ENCODE peak calls at places on chromosomes 4 and X, in eight cellular contexts. One of them, this sample, is unnamed.

GRCh38 chr4:139329665-139330200 is 27.5 kb upstream of the NDUFC1 start:
- DNase-seq in AG09319: no peak
- DNase-seq in kidney: no peak
- DNase-seq in GM12864: no peak
- DNase-seq in mucosa of descending colon: no peak
- DNase-seq in BE2C: no peak
- DNase-seq in AG04450: no peak
- DNase-seq in CD4-positive, alpha-beta T cell: no peak
- DNase-seq in this sample: no peak

GRCh38 chrX:68934421-68934820 is 105.6 kb downstream of the EFNB1 start:
- DNase-seq in AG09319: no peak
- DNase-seq in kidney: no peak
- DNase-seq in GM12864: no peak
- DNase-seq in mucosa of descending colon: no peak
- DNase-seq in BE2C: no peak
- DNase-seq in AG04450: no peak
- DNase-seq in CD4-positive, alpha-beta T cell: no peak
- DNase-seq in this sample: no peak

GRCh38 chr4:183362916-183363542 is 40.8 kb upstream of the CLDN24 start:
- DNase-seq in AG09319: no peak
- DNase-seq in kidney: no peak
- DNase-seq in GM12864: no peak
- DNase-seq in mucosa of descending colon: no peak
- DNase-seq in BE2C: peak
- DNase-seq in AG04450: no peak
- DNase-seq in CD4-positive, alpha-beta T cell: no peak
- DNase-seq in this sample: no peak

GRCh38 chr4:6250235-6250983 is 19.2 kb upstream of the WFS1 start:
- DNase-seq in AG09319: no peak
- DNase-seq in kidney: no peak
- DNase-seq in GM12864: peak
- DNase-seq in mucosa of descending colon: peak
- DNase-seq in BE2C: no peak
- DNase-seq in AG04450: peak
- DNase-seq in CD4-positive, alpha-beta T cell: no peak
- DNase-seq in this sample: no peak

GRCh38 chr4:77310931-77311330 is 153.9 kb downstream of the CCNG2 start:
- DNase-seq in AG09319: no peak
- DNase-seq in kidney: no peak
- DNase-seq in GM12864: no peak
- DNase-seq in mucosa of descending colon: no peak
- DNase-seq in BE2C: no peak
- DNase-seq in AG04450: no peak
- DNase-seq in CD4-positive, alpha-beta T cell: no peak
- DNase-seq in this sample: no peak

GRCh38 chr4:15244354-15244753 is 183.5 kb upstream of the C1QTNF7 start:
- DNase-seq in AG09319: no peak
- DNase-seq in kidney: no peak
- DNase-seq in GM12864: no peak
- DNase-seq in mucosa of descending colon: no peak
- DNase-seq in BE2C: no peak
- DNase-seq in AG04450: no peak
- DNase-seq in CD4-positive, alpha-beta T cell: no peak
- DNase-seq in this sample: no peak

GRCh38 chr4:127410201-127410600 is 222.6 kb upstream of the INTU start:
- DNase-seq in AG09319: no peak
- DNase-seq in kidney: peak
- DNase-seq in GM12864: no peak
- DNase-seq in mucosa of descending colon: no peak
- DNase-seq in BE2C: no peak
- DNase-seq in AG04450: no peak
- DNase-seq in CD4-positive, alpha-beta T cell: no peak
- DNase-seq in this sample: no peak

GRCh38 chrX:69503228-69503834 is 795 bp upstream of the NALF2 start:
- DNase-seq in AG09319: no peak
- DNase-seq in kidney: no peak
- DNase-seq in GM12864: no peak
- DNase-seq in mucosa of descending colon: no peak
- DNase-seq in BE2C: peak
- DNase-seq in AG04450: no peak
- DNase-seq in CD4-positive, alpha-beta T cell: no peak
- DNase-seq in this sample: no peak

GRCh38 chr4:102552781-102553180 is 51.6 kb downstream of the NFKB1 start:
- DNase-seq in AG09319: no peak
- DNase-seq in kidney: no peak
- DNase-seq in GM12864: no peak
- DNase-seq in mucosa of descending colon: no peak
- DNase-seq in BE2C: no peak
- DNase-seq in AG04450: no peak
- DNase-seq in CD4-positive, alpha-beta T cell: no peak
- DNase-seq in this sample: no peak

GRCh38 chrX:15233416-15234015 is 36.4 kb downstream of the ASB9 start:
- DNase-seq in AG09319: no peak
- DNase-seq in kidney: no peak
- DNase-seq in GM12864: no peak
- DNase-seq in mucosa of descending colon: no peak
- DNase-seq in BE2C: no peak
- DNase-seq in AG04450: no peak
- DNase-seq in CD4-positive, alpha-beta T cell: no peak
- DNase-seq in this sample: no peak

GRCh38 chr4:31086771-31087330 is 366.7 kb downstream of the PCDH7 start:
- DNase-seq in AG09319: no peak
- DNase-seq in kidney: no peak
- DNase-seq in GM12864: no peak
- DNase-seq in mucosa of descending colon: no peak
- DNase-seq in BE2C: no peak
- DNase-seq in AG04450: no peak
- DNase-seq in CD4-positive, alpha-beta T cell: no peak
- DNase-seq in this sample: no peak

GRCh38 chr4:184310881-184311709 is 93.4 kb upstream of the ENPP6 start:
- DNase-seq in AG09319: no peak
- DNase-seq in kidney: peak
- DNase-seq in GM12864: no peak
- DNase-seq in mucosa of descending colon: peak
- DNase-seq in BE2C: no peak
- DNase-seq in AG04450: no peak
- DNase-seq in CD4-positive, alpha-beta T cell: no peak
- DNase-seq in this sample: no peak

GRCh38 chr4:38281416-38282071 is 321.3 kb downstream of the PTTG2 start:
- DNase-seq in AG09319: no peak
- DNase-seq in kidney: no peak
- DNase-seq in GM12864: no peak
- DNase-seq in mucosa of descending colon: no peak
- DNase-seq in BE2C: no peak
- DNase-seq in AG04450: no peak
- DNase-seq in CD4-positive, alpha-beta T cell: no peak
- DNase-seq in this sample: no peak

GRCh38 chr4:24001945-24002640 is 112.2 kb upstream of the PPARGC1A start:
- DNase-seq in AG09319: no peak
- DNase-seq in kidney: no peak
- DNase-seq in GM12864: no peak
- DNase-seq in mucosa of descending colon: no peak
- DNase-seq in BE2C: no peak
- DNase-seq in AG04450: no peak
- DNase-seq in CD4-positive, alpha-beta T cell: no peak
- DNase-seq in this sample: no peak

GRCh38 chr4:24003926-24004325 is 114.1 kb upstream of the PPARGC1A start:
- DNase-seq in AG09319: no peak
- DNase-seq in kidney: no peak
- DNase-seq in GM12864: no peak
- DNase-seq in mucosa of descending colon: no peak
- DNase-seq in BE2C: no peak
- DNase-seq in AG04450: no peak
- DNase-seq in CD4-positive, alpha-beta T cell: no peak
- DNase-seq in this sample: no peak

GRCh38 chr4:24001486-24001885 is 111.6 kb upstream of the PPARGC1A start:
- DNase-seq in AG09319: no peak
- DNase-seq in kidney: no peak
- DNase-seq in GM12864: no peak
- DNase-seq in mucosa of descending colon: no peak
- DNase-seq in BE2C: no peak
- DNase-seq in AG04450: no peak
- DNase-seq in CD4-positive, alpha-beta T cell: no peak
- DNase-seq in this sample: no peak

GRCh38 chr4:24002641-24002966 is 112.8 kb upstream of the PPARGC1A start:
- DNase-seq in AG09319: no peak
- DNase-seq in kidney: no peak
- DNase-seq in GM12864: no peak
- DNase-seq in mucosa of descending colon: no peak
- DNase-seq in BE2C: no peak
- DNase-seq in AG04450: no peak
- DNase-seq in CD4-positive, alpha-beta T cell: no peak
- DNase-seq in this sample: no peak

GRCh38 chr4:24003476-24003875 is 113.6 kb upstream of the PPARGC1A start:
- DNase-seq in AG09319: no peak
- DNase-seq in kidney: no peak
- DNase-seq in GM12864: no peak
- DNase-seq in mucosa of descending colon: no peak
- DNase-seq in BE2C: no peak
- DNase-seq in AG04450: no peak
- DNase-seq in CD4-positive, alpha-beta T cell: no peak
- DNase-seq in this sample: no peak
- TF ChIP-seq CTCF in AG09319: no peak
- TF ChIP-seq CTCF in kidney: no peak
- TF ChIP-seq CTCF in GM12864: no peak
- TF ChIP-seq CTCF in mucosa of descending colon: no peak
- TF ChIP-seq CTCF in BE2C: no peak
- TF ChIP-seq CTCF in AG04450: no peak
- TF ChIP-seq CTCF in CD4-positive, alpha-beta T cell: no peak
- TF ChIP-seq CTCF in this sample: no peak

GRCh38 chr4:80615099-80615498 is 279.6 kb downstream of the CFAP299 start:
- DNase-seq in AG09319: no peak
- DNase-seq in kidney: no peak
- DNase-seq in GM12864: no peak
- DNase-seq in mucosa of descending colon: no peak
- DNase-seq in BE2C: no peak
- DNase-seq in AG04450: no peak
- DNase-seq in CD4-positive, alpha-beta T cell: no peak
- DNase-seq in this sample: no peak

GRCh38 chr4:80614319-80614718 is 278.8 kb downstream of the CFAP299 start:
- DNase-seq in AG09319: no peak
- DNase-seq in kidney: no peak
- DNase-seq in GM12864: no peak
- DNase-seq in mucosa of descending colon: no peak
- DNase-seq in BE2C: no peak
- DNase-seq in AG04450: no peak
- DNase-seq in CD4-positive, alpha-beta T cell: no peak
- DNase-seq in this sample: no peak

GRCh38 chr4:80619070-80619674 is 283.6 kb downstream of the CFAP299 start:
- DNase-seq in AG09319: no peak
- DNase-seq in kidney: no peak
- DNase-seq in GM12864: no peak
- DNase-seq in mucosa of descending colon: no peak
- DNase-seq in BE2C: no peak
- DNase-seq in AG04450: no peak
- DNase-seq in CD4-positive, alpha-beta T cell: no peak
- DNase-seq in this sample: no peak
- TF ChIP-seq CTCF in AG09319: peak
- TF ChIP-seq CTCF in kidney: peak
- TF ChIP-seq CTCF in GM12864: peak
- TF ChIP-seq CTCF in mucosa of descending colon: no peak
- TF ChIP-seq CTCF in BE2C: peak
- TF ChIP-seq CTCF in AG04450: no peak
- TF ChIP-seq CTCF in CD4-positive, alpha-beta T cell: no peak
- TF ChIP-seq CTCF in this sample: no peak

GRCh38 chr4:7398104-7398423 is 36.7 kb downstream of the PSAPL1 start:
- DNase-seq in AG09319: no peak
- DNase-seq in kidney: no peak
- DNase-seq in GM12864: no peak
- DNase-seq in mucosa of descending colon: no peak
- DNase-seq in BE2C: peak
- DNase-seq in AG04450: peak
- DNase-seq in CD4-positive, alpha-beta T cell: no peak
- DNase-seq in this sample: no peak
- TF ChIP-seq CTCF in AG09319: no peak
- TF ChIP-seq CTCF in kidney: no peak
- TF ChIP-seq CTCF in GM12864: no peak
- TF ChIP-seq CTCF in mucosa of descending colon: no peak
- TF ChIP-seq CTCF in BE2C: peak
- TF ChIP-seq CTCF in AG04450: no peak
- TF ChIP-seq CTCF in CD4-positive, alpha-beta T cell: no peak
- TF ChIP-seq CTCF in this sample: no peak

GRCh38 chr4:115152081-115152480 is 38.7 kb upstream of the NDST4 start:
- DNase-seq in AG09319: no peak
- DNase-seq in kidney: no peak
- DNase-seq in GM12864: peak
- DNase-seq in mucosa of descending colon: no peak
- DNase-seq in BE2C: no peak
- DNase-seq in AG04450: no peak
- DNase-seq in CD4-positive, alpha-beta T cell: no peak
- DNase-seq in this sample: no peak

GRCh38 chr4:115159141-115159540 is 45.7 kb upstream of the NDST4 start:
- DNase-seq in AG09319: peak
- DNase-seq in kidney: no peak
- DNase-seq in GM12864: no peak
- DNase-seq in mucosa of descending colon: no peak
- DNase-seq in BE2C: no peak
- DNase-seq in AG04450: no peak
- DNase-seq in CD4-positive, alpha-beta T cell: no peak
- DNase-seq in this sample: no peak

DNA sequence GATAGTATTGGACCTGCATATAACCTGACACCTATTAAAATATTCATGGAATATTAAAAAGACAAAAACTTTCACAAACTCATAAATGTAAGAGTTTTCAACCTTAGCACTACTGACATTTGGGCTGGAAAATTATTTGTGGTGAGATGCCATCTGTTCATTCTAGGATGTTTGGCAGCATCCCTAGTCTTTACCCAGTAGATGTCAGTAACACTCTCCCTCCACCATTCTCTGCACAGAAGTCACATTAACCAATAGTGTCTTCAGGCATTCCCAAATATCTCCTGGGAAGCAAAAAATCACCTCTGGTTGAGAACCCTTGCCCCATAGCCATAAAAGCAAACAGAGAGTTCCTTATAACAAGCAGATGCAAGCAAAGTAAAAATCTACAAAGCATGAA is 41.4 kb upstream of the NDST4 start:
- DNase-seq in AG09319: peak
- DNase-seq in kidney: no peak
- DNase-seq in GM12864: no peak
- DNase-seq in mucosa of descending colon: no peak
- DNase-seq in BE2C: no peak
- DNase-seq in AG04450: no peak
- DNase-seq in CD4-positive, alpha-beta T cell: no peak
- DNase-seq in this sample: no peak
- TF ChIP-seq CTCF in AG09319: peak
- TF ChIP-seq CTCF in kidney: no peak
- TF ChIP-seq CTCF in GM12864: no peak
- TF ChIP-seq CTCF in mucosa of descending colon: no peak
- TF ChIP-seq CTCF in BE2C: no peak
- TF ChIP-seq CTCF in AG04450: no peak
- TF ChIP-seq CTCF in CD4-positive, alpha-beta T cell: no peak
- TF ChIP-seq CTCF in this sample: no peak